ENCODE peak calls at places on chromosome 3, in six cellular contexts. N is SK-N-SH, T is upper lobe of left lung, Q is prostate gland, W is H1, U is GM23338. G is an unnamed sample.

GRCh38 chr3:111073186-111073585 is 1.6 kb downstream of the NECTIN3 start:
- DNase-seq in N (no peak), T (no peak), Q (no peak), W (no peak), U (no peak), G (no peak)

GRCh38 chr3:152978152-152978551 is 143.2 kb downstream of the P2RY1 start:
- DNase-seq in N (no peak), T (no peak), Q (no peak), W (no peak), U (no peak), G (no peak)

GRCh38 chr3:48186993-48187578 is 1.1 kb downstream of the CDC25A start:
- DNase-seq in N (no peak), T (no peak), Q (no peak), W (no peak), U (no peak), G (peak; percentile 9)

GRCh38 chr3:5136619-5137429 is 14.7 kb downstream of the ARL8B start:
- DNase-seq in N (peak; percentile 37), T (no peak), Q (no peak), W (no peak), U (peak; percentile 64), G (peak; percentile 38)

GRCh38 chr3:128479558-128480086 is 12.9 kb upstream of the DNAJB8 start:
- DNase-seq in N (no peak), T (no peak), Q (no peak), W (no peak), U (no peak), G (no peak)

GRCh38 chr3:61740494-61740893 is 179.1 kb downstream of the PTPRG start:
- DNase-seq in N (no peak), T (no peak), Q (no peak), W (no peak), U (no peak), G (no peak)

GRCh38 chr3:100928638-100929428 is 64.4 kb downstream of the ABI3BP start:
- DNase-seq in N (no peak), T (no peak), Q (no peak), W (no peak), U (no peak), G (no peak)

GRCh38 chr3:100297784-100298183 is 36.8 kb upstream of the NIT2 start:
- DNase-seq in N (no peak), T (no peak), Q (no peak), W (no peak), U (no peak), G (no peak)

GRCh38 chr3:148957586-148957985 is 33.8 kb upstream of the GYG1 start:
- DNase-seq in N (no peak), T (no peak), Q (no peak), W (peak; percentile 49), U (peak; percentile 81), G (peak; percentile 56)

DNA sequence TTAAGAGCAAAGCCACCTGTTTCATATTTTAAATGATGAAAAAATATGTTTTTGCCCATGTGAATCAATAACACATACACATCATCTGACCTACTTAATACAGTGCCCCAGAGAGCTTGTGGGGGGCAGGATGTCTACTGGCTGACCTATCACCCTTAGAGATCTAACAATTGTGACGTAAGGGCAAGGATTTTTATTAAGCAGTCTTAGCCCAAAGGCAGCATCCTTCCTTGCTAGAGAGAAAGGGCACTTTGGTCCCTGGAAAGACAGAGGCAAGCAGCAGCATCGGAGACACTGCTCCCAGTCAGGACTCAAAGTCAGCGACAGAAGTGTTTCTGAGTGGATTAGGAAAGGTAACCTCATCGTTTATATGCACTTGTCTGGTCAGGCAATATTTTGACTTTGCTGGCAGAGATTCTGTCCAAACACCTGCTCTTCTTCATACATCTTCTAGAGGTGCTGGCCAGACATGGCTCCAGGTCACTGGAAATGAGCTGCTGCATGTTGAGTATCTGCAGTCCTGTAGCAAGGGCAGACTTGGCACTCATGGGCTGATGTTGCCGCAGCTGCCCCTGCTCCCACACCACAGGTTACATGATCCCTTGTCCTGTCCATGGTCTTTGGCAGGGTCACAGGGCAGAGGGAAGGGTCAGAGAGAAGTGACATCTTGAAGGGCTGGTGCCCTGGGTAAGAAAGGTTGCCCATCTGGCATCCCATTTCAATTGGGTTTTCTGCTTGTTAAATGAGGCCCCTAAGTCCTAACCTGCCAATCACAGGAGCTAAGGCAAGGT is 1.8 kb downstream of the CXCR6 start:
- DNase-seq in N (no peak), T (no peak), Q (no peak), W (no peak), U (no peak), G (no peak)
- TF ChIP-seq POLR2AphosphoS5 in N (no peak), T (no peak), Q (no peak), W (no peak), U (no peak), G (no peak)

GRCh38 chr3:147419062-147419701 is 10.0 kb downstream of the ZIC1 start:
- DNase-seq in N (peak; percentile 65), T (no peak), Q (no peak), W (peak; percentile 92), U (peak; percentile 96), G (no peak)
- H3K27me3 ChIP-seq in N (peaks cover 63% of the 10 kb centered on the region), T (peaks cover 20% of the 10 kb centered on the region), Q (peaks cover 49% of the 10 kb centered on the region), W (peaks cover 99% of the 10 kb centered on the region), U (peaks cover 100% of the 10 kb centered on the region), G (peaks cover 77% of the 10 kb centered on the region)

DNA sequence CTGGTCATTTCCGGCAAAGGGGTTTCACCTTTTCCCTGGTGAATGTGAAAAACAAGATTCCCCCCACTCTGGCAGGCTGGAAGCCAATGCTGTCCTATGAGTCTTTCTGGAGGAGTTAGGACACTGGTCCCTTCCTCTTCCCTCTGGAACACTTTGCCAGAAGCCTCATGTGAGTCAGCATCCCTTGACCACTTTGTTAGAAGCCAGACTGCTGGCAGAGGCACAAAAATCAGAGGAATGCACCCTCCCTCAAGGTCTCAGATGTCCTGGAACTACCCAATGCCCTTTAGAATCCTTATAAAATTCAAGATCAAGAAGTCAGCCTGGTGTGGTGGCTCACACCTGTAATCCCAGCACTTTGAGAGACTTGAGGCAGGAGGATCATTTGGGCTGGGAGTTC is 26.6 kb downstream of the ITGB5 start:
- DNase-seq in N (no peak), T (peak; percentile 56), Q (peak; percentile 50), W (no peak), U (no peak), G (no peak)
- TF ChIP-seq POLR2AphosphoS5 in N (peak; percentile 81), T (no peak), Q (peak; percentile 58), W (no peak), U (no peak), G (no peak)

GRCh38 chr3:71905426-71905825 is 120.5 kb upstream of the PROK2 start:
- DNase-seq in N (no peak), T (peak; percentile 58), Q (no peak), W (no peak), U (no peak), G (peak; percentile 78)

GRCh38 chr3:71902258-71903128 is 117.5 kb upstream of the PROK2 start:
- DNase-seq in N (no peak), T (no peak), Q (no peak), W (no peak), U (no peak), G (no peak)

GRCh38 chr3:71903141-71903540 is 118.2 kb upstream of the PROK2 start:
- DNase-seq in N (no peak), T (no peak), Q (no peak), W (no peak), U (no peak), G (no peak)

GRCh38 chr3:71896751-71897150 is 111.8 kb upstream of the PROK2 start:
- DNase-seq in N (no peak), T (no peak), Q (no peak), W (no peak), U (no peak), G (no peak)

GRCh38 chr3:71900057-71900456 is 115.1 kb upstream of the PROK2 start:
- DNase-seq in N (no peak), T (no peak), Q (no peak), W (no peak), U (no peak), G (no peak)
- H3K27me3 ChIP-seq in N (no peaks in the 10 kb centered on the region), T (no peaks in the 10 kb centered on the region), Q (no peaks in the 10 kb centered on the region), W (no peaks in the 10 kb centered on the region), U (no peaks in the 10 kb centered on the region), G (peaks cover 7% of the 10 kb centered on the region)

GRCh38 chr3:143657391-143657790 is 190.9 kb downstream of the SLC9A9 start:
- DNase-seq in N (no peak), T (no peak), Q (no peak), W (no peak), U (no peak), G (no peak)
- TF ChIP-seq POLR2AphosphoS5 in N (no peak), T (no peak), Q (no peak), W (no peak), U (no peak), G (no peak)

DNA sequence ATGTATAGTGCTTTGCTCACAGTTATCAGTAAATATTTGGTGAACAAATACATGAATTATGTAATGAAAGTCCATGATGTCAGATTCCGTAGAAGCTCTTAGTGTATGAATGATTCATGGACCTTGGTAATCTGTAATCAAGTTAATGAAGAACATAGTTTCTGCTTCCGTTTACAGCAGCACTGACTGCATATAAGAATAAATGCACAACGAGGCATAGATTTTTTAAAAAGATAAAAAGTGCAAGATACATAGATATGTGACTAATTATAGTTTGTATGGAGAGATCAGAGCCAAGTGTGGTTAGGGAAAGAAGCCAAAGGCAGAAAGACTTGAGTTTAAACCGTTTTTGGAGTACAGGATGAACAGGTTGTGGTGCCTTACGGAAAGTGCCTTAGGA is 293.0 kb downstream of the NLGN1 start:
- DNase-seq in N (no peak), T (no peak), Q (no peak), W (no peak), U (no peak), G (no peak)
- H3K27me3 ChIP-seq in N (no peaks in the 10 kb centered on the region), T (no peaks in the 10 kb centered on the region), Q (no peaks in the 10 kb centered on the region), W (no peaks in the 10 kb centered on the region), U (no peaks in the 10 kb centered on the region), G (no peaks in the 10 kb centered on the region)

DNA sequence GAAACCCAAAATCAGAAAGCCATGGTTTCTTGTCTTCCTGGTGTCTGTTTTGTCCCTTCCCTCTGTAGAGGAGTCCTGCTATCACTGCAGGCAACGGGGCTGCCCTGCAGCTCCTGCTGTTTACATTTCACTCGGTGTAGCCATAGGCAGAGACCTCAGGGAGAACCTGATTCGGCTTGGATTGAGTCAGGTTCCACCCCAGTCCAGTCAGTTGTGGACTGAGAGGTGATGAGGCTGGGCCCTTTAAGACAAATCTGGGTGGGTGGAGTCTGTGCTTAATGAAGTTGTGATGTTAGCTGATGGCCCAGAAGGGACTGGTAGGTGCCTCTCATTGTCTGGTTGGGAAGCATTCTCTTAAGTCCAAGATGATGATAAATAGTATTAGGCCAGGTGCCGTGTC is 35.7 kb downstream of the FLNB start:
- DNase-seq in N (no peak), T (no peak), Q (no peak), W (no peak), U (no peak), G (no peak)
- TF ChIP-seq POLR2AphosphoS5 in N (no peak), T (no peak), Q (no peak), W (no peak), U (no peak), G (no peak)